ENCODE peak calls at places on chromosomes 4 and X, in four cellular contexts. G is T-helper 2 cell, L is EH, Y is endothelial cell of umbilical vein. C is an unnamed sample.

GRCh38 chr4:131635191-131635590 is 1513.9 kb upstream of the PCDH10 start:
- DNase-seq in L (no peak), Y (no peak), G (no peak), C (no peak)

GRCh38 chrX:101918746-101919145 is 13.1 kb downstream of the ZMAT1 start:
- DNase-seq in Y (peak; percentile 69), L (no peak), G (no peak), C (peak; percentile 71)

GRCh38 chrX:22278375-22278774 is 5.7 kb downstream of the CBLL2 start:
- DNase-seq in L (no peak), G (no peak), Y (no peak), C (no peak)

GRCh38 chr4:87824352-87824751 is 8.4 kb upstream of the MEPE start:
- DNase-seq in G (no peak), L (peak; percentile 26), Y (no peak), C (no peak)

GRCh38 chr4:152100378-152101201 is 339.8 kb upstream of the GATB start:
- DNase-seq in Y (peak; percentile 27), L (no peak), G (peak; percentile 30), C (peak; percentile 63)

GRCh38 chr4:42953316-42953715 is 60.8 kb downstream of the GRXCR1 start:
- DNase-seq in Y (no peak), L (no peak), G (no peak), C (no peak)

GRCh38 chrX:120302434-120302833 is 8.8 kb downstream of the TMEM255A start:
- DNase-seq in Y (no peak), G (no peak), L (no peak), C (no peak)

GRCh38 chr4:148116264-148116663 is 325.9 kb downstream of the NR3C2 start:
- DNase-seq in L (peak; percentile 70), Y (peak; percentile 5), G (no peak), C (peak; percentile 11)

GRCh38 chr4:188220006-188220405 is 80.8 kb downstream of the TRIML1 start:
- DNase-seq in Y (no peak), G (no peak), L (no peak), C (no peak)

GRCh38 chr4:184126800-184127199 is 90.9 kb downstream of the ENPP6 start:
- DNase-seq in Y (no peak), G (no peak), L (no peak), C (no peak)

GRCh38 chr4:67684839-67685531 is 16.0 kb downstream of the UBA6 start:
- DNase-seq in L (peak; percentile 72), Y (no peak), G (no peak), C (no peak)

GRCh38 chrX:133046601-133047000 is 50.3 kb downstream of the USP26 start:
- DNase-seq in Y (no peak), L (no peak), G (no peak), C (no peak)

GRCh38 chr4:122548452-122548851 is 72.4 kb downstream of the IL21 start:
- DNase-seq in Y (no peak), L (no peak), G (no peak), C (no peak)

GRCh38 chr4:44319129-44319528 is 129.5 kb downstream of the KCTD8 start:
- DNase-seq in G (no peak), L (no peak), Y (no peak), C (no peak)

GRCh38 chr4:186342582-186342981 is 76.6 kb downstream of the F11 start:
- DNase-seq in G (no peak), L (no peak), Y (no peak), C (no peak)

GRCh38 chr4:169131556-169132208 is 121.6 kb upstream of the CBR4 start:
- DNase-seq in L (no peak), Y (no peak), G (no peak), C (no peak)

GRCh38 chrX:31333181-31333831 is 261.5 kb upstream of the FTHL17 start:
- DNase-seq in L (peak; percentile 91), G (no peak), Y (peak; percentile 60), C (no peak)

GRCh38 chrX:130216312-130216711 is 44.5 kb downstream of the RAB33A start:
- DNase-seq in L (no peak), G (no peak), Y (peak; percentile 1), C (peak; percentile 4)

GRCh38 chr4:103756736-103757135 is 37.0 kb upstream of the TACR3 start:
- DNase-seq in G (no peak), L (no peak), Y (no peak), C (no peak)

GRCh38 chr4:152032722-152033131 is 271.9 kb upstream of the GATB start:
- DNase-seq in G (no peak), Y (no peak), L (peak; percentile 85), C (no peak)

GRCh38 chrX:154596290-154596929 is 11.5 kb downstream of the CTAG1A start:
- DNase-seq in Y (no peak), G (no peak), L (peak; percentile 84), C (no peak)

GRCh38 chr4:37445023-37445422 is 200.5 kb downstream of the NWD2 start:
- DNase-seq in G (no peak), Y (no peak), L (no peak), C (no peak)

GRCh38 chr4:116016201-116016600 is 902.8 kb upstream of the NDST4 start:
- DNase-seq in Y (no peak), L (peak; percentile 38), G (no peak), C (peak; percentile 56)

GRCh38 chr4:80075995-80076394 is 3.0 kb upstream of the ANTXR2 start:
- DNase-seq in Y (no peak), G (no peak), L (no peak), C (no peak)

GRCh38 chr4:40629401-40630334 is at the start of gene RBM47:
- DNase-seq in G (no peak), Y (peak; percentile 6), L (peak; percentile 58), C (peak; percentile 28)

GRCh38 chr4:121256346-121256745 is 92.2 kb upstream of the TNIP3 start:
- DNase-seq in G (no peak), L (peak; percentile 89), Y (peak; percentile 58), C (peak; percentile 89)

GRCh38 chr4:98434816-98435215 is 173.6 kb downstream of the RAP1GDS1 start:
- DNase-seq in G (no peak), L (no peak), Y (no peak), C (no peak)

C was measured in lung microvascular endothelial cell.